ENCODE peak calls at places on chromosome 9, in nine cellular contexts. D is PC-9, O is kidney, S is osteoblast, A is PC-3, N is GM10248, B is A549, E is transverse colon, F is B cell. M is an unnamed sample.
A peak's percentile ranks its signal among the peaks of the same experiment; 100 is the strongest.

GRCh38 chr9:92406506-92406905 is 2.1 kb upstream of the OGN start:
- DNase-seq in D (no peak), A (no peak), O (no peak), E (peak; percentile 26), S (no peak), N (peak; percentile 25), B (no peak), F (peak; percentile 64), M (no peak)

GRCh38 chr9:135741276-135742219 is 39.6 kb downstream of the KCNT1 start:
- DNase-seq in A (no peak), O (no peak), N (no peak), B (no peak), S (no peak), F (no peak), E (no peak), D (no peak), M (no peak)

GRCh38 chr9:112091805-112092204 is 83.3 kb downstream of the SUSD1 start:
- DNase-seq in N (no peak), A (no peak), F (no peak), E (no peak), S (no peak), O (no peak), B (peak; percentile 37), D (no peak), M (no peak)

GRCh38 chr9:123089790-123090189 is 56.3 kb downstream of the GPR21 start:
- DNase-seq in A (no peak), D (no peak), N (no peak), O (no peak), E (no peak), S (no peak), B (no peak), F (no peak), M (no peak)

GRCh38 chr9:137589441-137590122 is 730 bp downstream of the ZMYND19 start:
- DNase-seq in O (no peak), B (no peak), D (no peak), A (no peak), F (peak; percentile 46), N (no peak), S (peak; percentile 91), E (no peak), M (no peak)

GRCh38 chr9:125626187-125626586 is 80.8 kb downstream of the MAPKAP1 start:
- DNase-seq in O (no peak), N (no peak), F (no peak), A (no peak), B (no peak), D (peak; percentile 51), E (no peak), S (peak; percentile 68), M (no peak)

GRCh38 chr9:9504869-9505268 is 1107.9 kb downstream of the PTPRD start:
- DNase-seq in B (no peak), E (no peak), N (no peak), F (no peak), O (no peak), S (no peak), A (no peak), D (no peak), M (no peak)

GRCh38 chr9:134329576-134329855 is 3.3 kb downstream of the RXRA start:
- DNase-seq in S (peak; percentile 90), N (no peak), A (no peak), B (no peak), F (no peak), D (no peak), E (no peak), O (no peak), M (no peak)

GRCh38 chr9:11194249-11194648 is 581.4 kb upstream of the PTPRD start:
- DNase-seq in O (no peak), A (peak; percentile 30), F (no peak), N (no peak), B (no peak), S (no peak), D (no peak), E (no peak), M (no peak)

GRCh38 chr9:5524090-5524489 is 13.8 kb downstream of the PDCD1LG2 start:
- DNase-seq in D (no peak), A (no peak), F (no peak), O (no peak), S (no peak), B (no peak), N (no peak), E (no peak), M (no peak)

GRCh38 chr9:36298566-36298965 is 40.3 kb upstream of the GNE start:
- DNase-seq in F (no peak), E (no peak), O (no peak), N (no peak), D (no peak), A (no peak), S (no peak), B (no peak), M (no peak)

GRCh38 chr9:438961-439768 is 224.5 kb downstream of the DOCK8 start:
- DNase-seq in B (no peak), F (no peak), N (no peak), E (no peak), S (no peak), D (no peak), A (no peak), O (no peak), M (no peak)

DNA sequence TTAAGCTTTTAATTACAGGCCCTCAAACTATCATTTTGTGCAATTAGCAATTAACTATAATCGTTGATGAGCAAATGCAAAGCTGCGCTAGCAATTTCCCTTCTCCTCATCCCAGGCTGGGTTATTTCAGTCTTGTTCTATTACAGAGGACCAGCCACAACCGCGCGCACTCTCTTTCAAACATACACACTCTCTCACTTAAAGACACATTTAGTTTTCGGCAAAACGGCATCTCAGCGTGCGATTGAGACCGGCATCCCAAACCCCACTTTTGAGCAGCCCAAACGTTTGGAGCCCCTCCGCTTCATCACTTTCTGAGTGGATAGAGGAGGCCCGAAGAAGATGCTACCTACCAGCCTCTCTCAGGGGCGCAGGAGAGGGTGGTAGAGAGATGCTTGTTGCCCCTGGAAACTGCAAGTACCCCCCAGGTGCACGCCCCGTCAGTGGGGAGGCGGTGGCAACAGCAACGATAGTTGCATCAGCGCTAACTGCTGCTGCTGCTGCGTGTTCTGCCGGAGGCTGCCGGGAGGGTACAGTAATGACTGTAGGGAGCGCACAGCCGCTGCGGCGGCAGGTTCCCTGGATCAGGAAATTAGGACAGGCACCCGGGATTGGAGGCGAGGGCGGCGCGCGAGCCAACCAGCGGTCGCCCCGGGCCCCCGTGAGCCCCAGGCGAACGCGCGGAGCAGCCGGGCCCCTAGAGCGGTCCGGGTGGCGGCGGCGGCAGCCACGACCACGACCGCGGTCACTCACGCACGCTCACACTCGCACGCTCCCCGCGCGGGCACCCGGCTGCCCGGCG is 510 bp upstream of the VLDLR start:
- DNase-seq in B (peak; percentile 81), A (peak; percentile 44), E (peak; percentile 76), D (peak; percentile 64), N (no peak), O (peak; percentile 91), S (peak; percentile 95), F (no peak), M (peak; percentile 81)
- TF ChIP-seq CTCF in B (no peak), A (no peak), E (peak; percentile 28), D (no peak), N (no peak), O (peak; percentile 9), S (no peak), F (no peak), M (no peak)

GRCh38 chr9:37996050-37996811 is 72.8 kb downstream of the SHB start:
- DNase-seq in S (no peak), O (peak; percentile 23), B (no peak), A (no peak), F (no peak), D (no peak), N (no peak), E (no peak), M (no peak)

GRCh38 chr9:37996812-37997202 is 72.2 kb downstream of the SHB start:
- DNase-seq in A (no peak), D (no peak), F (no peak), S (no peak), O (no peak), B (no peak), N (no peak), E (no peak), M (no peak)

GRCh38 chr9:37992924-37993349 is 76.1 kb downstream of the SHB start:
- DNase-seq in B (no peak), A (no peak), D (no peak), O (peak; percentile 15), S (no peak), E (no peak), F (no peak), N (no peak), M (no peak)

GRCh38 chr9:37995348-37995737 is 73.7 kb downstream of the SHB start:
- DNase-seq in N (no peak), S (peak; percentile 76), F (no peak), O (no peak), B (no peak), D (no peak), E (no peak), A (no peak), M (no peak)

DNA sequence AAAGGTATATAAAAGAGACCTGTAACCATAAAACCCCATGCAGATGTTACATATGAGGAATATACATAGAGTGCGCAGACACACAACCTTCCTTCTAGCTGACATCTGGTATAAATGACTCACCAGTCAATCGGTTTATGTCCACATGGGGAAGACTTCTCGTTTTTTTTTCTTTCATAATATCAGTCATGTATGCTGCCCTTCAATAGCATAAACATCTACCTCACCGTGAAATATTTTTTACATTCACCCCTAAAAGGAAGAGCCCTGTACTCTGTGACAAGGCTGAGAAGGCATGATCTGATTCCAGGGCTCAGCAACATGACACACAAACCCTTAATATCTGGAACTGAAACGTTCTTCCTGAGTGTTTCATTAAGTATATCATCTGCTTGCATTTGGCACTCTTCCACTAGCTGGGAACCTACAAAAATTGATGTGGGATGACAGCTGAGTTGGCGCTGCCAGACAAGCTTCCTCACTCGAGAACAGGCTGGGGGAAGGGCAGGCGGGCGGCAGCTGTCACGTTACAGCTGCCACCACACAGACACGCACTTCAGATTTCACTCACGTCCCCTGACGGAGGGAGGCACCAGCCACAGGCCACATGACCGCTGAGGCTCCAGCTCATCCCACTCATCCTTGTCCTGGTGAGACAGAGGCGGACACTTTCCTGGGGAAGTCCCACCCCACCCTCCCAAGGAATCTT is 74.2 kb downstream of the SHB start:
- DNase-seq in S (peak; percentile 93), B (no peak), E (peak; percentile 55), O (peak; percentile 86), D (no peak), A (no peak), F (peak; percentile 6), N (peak; percentile 71), M (no peak)
- TF ChIP-seq CTCF in S (peak; percentile 6), B (no peak), E (no peak), O (no peak), D (no peak), A (no peak), F (no peak), N (no peak), M (no peak)

DNA sequence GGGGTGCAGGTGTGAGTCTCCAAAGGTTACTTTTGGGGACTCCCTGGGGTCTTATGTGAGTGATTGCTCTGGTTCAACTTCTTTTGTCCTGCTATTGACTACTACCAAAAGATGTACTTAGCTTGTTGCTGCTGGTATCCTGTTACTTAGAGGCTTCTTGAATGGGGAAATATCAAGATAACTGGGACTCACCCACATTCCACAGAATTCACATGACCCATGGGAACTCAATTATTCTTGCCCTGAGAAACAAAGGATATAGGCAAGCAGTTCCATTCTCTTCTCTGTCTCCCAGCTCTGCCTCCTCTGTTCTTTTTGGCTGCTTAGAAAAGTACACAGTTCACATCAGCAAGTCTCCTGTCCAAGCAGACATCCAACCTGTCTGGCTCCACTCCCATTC is 105.9 kb downstream of the UNC13B start:
- DNase-seq in A (no peak), N (no peak), D (no peak), B (no peak), F (no peak), O (no peak), S (peak; percentile 3), E (no peak), M (no peak)
- TF ChIP-seq CTCF in A (no peak), N (no peak), D (no peak), B (no peak), F (no peak), O (no peak), S (no peak), E (no peak), M (no peak)

GRCh38 chr9:108671156-108671555 is 184.6 kb downstream of the ACTL7B start:
- DNase-seq in E (no peak), A (peak; percentile 59), F (no peak), B (peak; percentile 45), N (no peak), D (no peak), O (no peak), S (no peak), M (no peak)
- TF ChIP-seq CTCF in E (no peak), A (peak; percentile 77), F (no peak), B (peak; percentile 56), N (no peak), D (peak; percentile 69), O (no peak), S (peak; percentile 68), M (no peak)